ENCODE peak calls at places on chromosomes 12 and 14, in five cellular contexts. One of them, this sample, is unnamed.
A peak's percentile ranks its signal among the peaks of the same experiment; 100 is the strongest.

GRCh38 chr14:67391266-67391665 is 20.7 kb downstream of the PLEK2 start:
- DNase-seq in IMR-90: no peak
- DNase-seq in H9: no peak
- DNase-seq in mesenchymal stem cell: no peak
- DNase-seq in H1: no peak
- DNase-seq in this sample: no peak

GRCh38 chr14:67487937-67488893 is at the start of gene TMEM229B:
- DNase-seq in IMR-90: no peak
- DNase-seq in H9: no peak
- DNase-seq in mesenchymal stem cell: peak; percentile 17
- DNase-seq in H1: no peak
- DNase-seq in this sample: no peak

GRCh38 chr14:81450100-81450531 is 50.0 kb upstream of the STON2 start:
- DNase-seq in IMR-90: no peak
- DNase-seq in H9: peak; percentile 63
- DNase-seq in mesenchymal stem cell: no peak
- DNase-seq in H1: no peak
- DNase-seq in this sample: no peak

GRCh38 chr14:34676516-34677211 is 37.7 kb downstream of the CFL2 start:
- DNase-seq in IMR-90: no peak
- DNase-seq in H9: no peak
- DNase-seq in mesenchymal stem cell: no peak
- DNase-seq in H1: no peak
- DNase-seq in this sample: no peak

GRCh38 chr14:24285351-24285750 is 14.0 kb upstream of the RABGGTA start:
- DNase-seq in IMR-90: no peak
- DNase-seq in H9: no peak
- DNase-seq in mesenchymal stem cell: no peak
- DNase-seq in H1: no peak
- DNase-seq in this sample: no peak

GRCh38 chr12:95661360-95661759 is 110.1 kb upstream of the USP44 start:
- DNase-seq in IMR-90: no peak
- DNase-seq in H9: no peak
- DNase-seq in mesenchymal stem cell: no peak
- DNase-seq in H1: no peak
- DNase-seq in this sample: no peak

GRCh38 chr14:94162466-94162865 is 11.7 kb upstream of the PPP4R4 start:
- DNase-seq in IMR-90: no peak
- DNase-seq in H9: no peak
- DNase-seq in mesenchymal stem cell: no peak
- DNase-seq in H1: no peak
- DNase-seq in this sample: no peak

GRCh38 chr12:127284870-127285431 is 982.0 kb upstream of the TMEM132C start:
- DNase-seq in IMR-90: peak; percentile 81
- DNase-seq in H9: no peak
- DNase-seq in mesenchymal stem cell: peak; percentile 2
- DNase-seq in H1: no peak
- DNase-seq in this sample: no peak

GRCh38 chr12:96120359-96121100 is 73.6 kb upstream of the ELK3 start:
- DNase-seq in IMR-90: no peak
- DNase-seq in H9: peak; percentile 51
- DNase-seq in mesenchymal stem cell: peak; percentile 64
- DNase-seq in H1: no peak
- DNase-seq in this sample: no peak

GRCh38 chr12:114855678-114856077 is 171.7 kb upstream of the TBX3 start:
- DNase-seq in IMR-90: no peak
- DNase-seq in H9: no peak
- DNase-seq in mesenchymal stem cell: no peak
- DNase-seq in H1: no peak
- DNase-seq in this sample: no peak

GRCh38 chr12:97556201-97556824 is 93.7 kb downstream of the RMST start:
- DNase-seq in IMR-90: no peak
- DNase-seq in H9: no peak
- DNase-seq in mesenchymal stem cell: peak; percentile 88
- DNase-seq in H1: no peak
- DNase-seq in this sample: no peak

GRCh38 chr12:122366685-122367475 is 55.6 kb downstream of the CLIP1 start:
- DNase-seq in IMR-90: peak; percentile 90
- DNase-seq in H9: peak; percentile 66
- DNase-seq in mesenchymal stem cell: peak; percentile 96
- DNase-seq in H1: no peak
- DNase-seq in this sample: peak; percentile 14

GRCh38 chr14:63852271-63852816 is 460 bp upstream of the SYNE2 start:
- DNase-seq in IMR-90: peak; percentile 20
- DNase-seq in H9: no peak
- DNase-seq in mesenchymal stem cell: peak; percentile 50
- DNase-seq in H1: no peak
- DNase-seq in this sample: no peak

GRCh38 chr12:23399402-23399933 is 550.0 kb downstream of the SOX5 start:
- DNase-seq in IMR-90: no peak
- DNase-seq in H9: no peak
- DNase-seq in mesenchymal stem cell: no peak
- DNase-seq in H1: no peak
- DNase-seq in this sample: no peak
- H2BK15ac ChIP-seq in IMR-90: no peak overlapping the region
- H2BK15ac ChIP-seq in H9: no peak overlapping the region
- H2BK15ac ChIP-seq in mesenchymal stem cell: no peak overlapping the region
- H2BK15ac ChIP-seq in H1: no peak overlapping the region
- H2BK15ac ChIP-seq in this sample: no peak overlapping the region

GRCh38 chr12:51869931-51870330 is 18.0 kb upstream of the ANKRD33 start:
- DNase-seq in IMR-90: no peak
- DNase-seq in H9: no peak
- DNase-seq in mesenchymal stem cell: no peak
- DNase-seq in H1: no peak
- DNase-seq in this sample: no peak

GRCh38 chr12:51871126-51871525 is 16.8 kb upstream of the ANKRD33 start:
- DNase-seq in IMR-90: no peak
- DNase-seq in H9: no peak
- DNase-seq in mesenchymal stem cell: no peak
- DNase-seq in H1: no peak
- DNase-seq in this sample: no peak

GRCh38 chr12:51867796-51868428 is 19.4 kb upstream of the FIGNL2 start:
- DNase-seq in IMR-90: no peak
- DNase-seq in H9: no peak
- DNase-seq in mesenchymal stem cell: no peak
- DNase-seq in H1: no peak
- DNase-seq in this sample: no peak

GRCh38 chr12:51869490-51869865 is 18.4 kb upstream of the ANKRD33 start:
- DNase-seq in IMR-90: no peak
- DNase-seq in H9: no peak
- DNase-seq in mesenchymal stem cell: no peak
- DNase-seq in H1: no peak
- DNase-seq in this sample: no peak

GRCh38 chr12:51868821-51869489 is 18.9 kb upstream of the ANKRD33 start:
- DNase-seq in IMR-90: no peak
- DNase-seq in H9: no peak
- DNase-seq in mesenchymal stem cell: peak; percentile 26
- DNase-seq in H1: peak; percentile 70
- DNase-seq in this sample: no peak
- H4K91ac ChIP-seq in IMR-90: no peak overlapping the region
- H4K91ac ChIP-seq in H9: no peak overlapping the region
- H4K91ac ChIP-seq in mesenchymal stem cell: peak overlapping the region; percentile 60
- H4K91ac ChIP-seq in H1: peak overlapping the region; percentile 89
- H4K91ac ChIP-seq in this sample: no peak overlapping the region

DNA sequence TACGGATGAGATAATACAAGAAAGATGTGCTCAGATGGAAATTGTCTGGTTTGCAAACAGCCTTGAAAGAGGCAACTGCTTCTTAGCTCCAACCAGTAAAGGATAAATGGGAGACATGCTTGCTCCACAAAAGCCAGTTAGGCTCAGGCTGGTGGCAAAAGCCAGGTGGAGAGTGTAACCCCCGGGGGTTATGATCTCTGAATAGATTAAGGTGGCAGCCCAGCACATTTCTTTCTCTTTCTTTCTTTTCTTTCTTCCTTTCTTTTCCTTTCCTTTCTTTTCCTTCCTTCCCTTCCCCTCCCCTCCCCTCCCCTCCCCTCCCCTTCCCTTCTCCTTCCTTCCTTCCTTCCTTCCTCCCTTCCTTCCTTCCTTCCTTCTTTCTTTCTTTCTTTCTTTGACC is 138.0 kb downstream of the KIF26A start:
- DNase-seq in IMR-90: no peak
- DNase-seq in H9: no peak
- DNase-seq in mesenchymal stem cell: no peak
- DNase-seq in H1: no peak
- DNase-seq in this sample: no peak
- H2BK15ac ChIP-seq in IMR-90: no peak overlapping the region
- H2BK15ac ChIP-seq in H9: no peak overlapping the region
- H2BK15ac ChIP-seq in mesenchymal stem cell: no peak overlapping the region
- H2BK15ac ChIP-seq in H1: no peak overlapping the region
- H2BK15ac ChIP-seq in this sample: no peak overlapping the region

DNA sequence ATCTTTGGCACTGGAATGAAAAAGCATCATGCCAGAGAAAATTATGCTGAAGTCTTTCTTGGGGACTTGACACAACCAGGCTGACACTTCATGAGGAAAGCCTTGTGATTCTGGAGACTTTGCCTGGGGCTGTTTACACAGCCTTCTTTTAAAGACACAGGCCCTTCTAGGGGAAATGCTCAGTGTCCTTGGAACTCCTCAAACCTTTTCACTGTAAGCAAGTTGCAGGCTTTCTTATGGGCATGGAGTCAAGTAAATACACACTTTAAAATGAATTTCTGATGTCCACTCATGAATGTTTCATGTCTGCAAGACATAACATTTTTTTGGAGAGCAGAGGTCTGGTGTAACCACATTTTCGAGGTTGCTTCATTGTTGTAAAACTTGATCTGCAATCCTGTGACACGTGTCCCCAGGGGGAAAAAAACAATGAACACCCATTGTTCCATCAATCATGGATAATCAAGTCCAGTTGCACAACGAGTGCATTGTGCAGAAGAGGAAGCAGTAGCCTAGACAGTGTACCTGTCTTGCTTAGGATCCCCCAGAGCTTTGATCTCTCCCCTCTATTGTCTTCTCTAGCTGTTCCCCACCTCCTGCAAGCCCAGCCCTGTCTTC is 155.1 kb upstream of the PRICKLE1 start:
- DNase-seq in IMR-90: no peak
- DNase-seq in H9: no peak
- DNase-seq in mesenchymal stem cell: peak; percentile 56
- DNase-seq in H1: no peak
- DNase-seq in this sample: no peak
- H4K91ac ChIP-seq in IMR-90: no peak overlapping the region
- H4K91ac ChIP-seq in H9: no peak overlapping the region
- H4K91ac ChIP-seq in mesenchymal stem cell: no peak overlapping the region
- H4K91ac ChIP-seq in H1: no peak overlapping the region
- H4K91ac ChIP-seq in this sample: no peak overlapping the region

GRCh38 chr12:108317303-108318283 is 21.5 kb downstream of the CMKLR1 start:
- DNase-seq in IMR-90: no peak
- DNase-seq in H9: no peak
- DNase-seq in mesenchymal stem cell: no peak
- DNase-seq in H1: no peak
- DNase-seq in this sample: no peak
- H2BK15ac ChIP-seq in IMR-90: no peak overlapping the region
- H2BK15ac ChIP-seq in H9: no peak overlapping the region
- H2BK15ac ChIP-seq in mesenchymal stem cell: no peak overlapping the region
- H2BK15ac ChIP-seq in H1: peak overlapping the region; percentile 5
- H2BK15ac ChIP-seq in this sample: no peak overlapping the region

GRCh38 chr12:31324845-31325523 is 966 bp downstream of the SINHCAF start:
- DNase-seq in IMR-90: peak; percentile 49
- DNase-seq in H9: no peak
- DNase-seq in mesenchymal stem cell: peak; percentile 74
- DNase-seq in H1: no peak
- DNase-seq in this sample: peak; percentile 30

GRCh38 chr12:31325877-31326631 is at the start of gene SINHCAF:
- DNase-seq in IMR-90: peak; percentile 96
- DNase-seq in H9: peak; percentile 100
- DNase-seq in mesenchymal stem cell: peak; percentile 99
- DNase-seq in H1: peak; percentile 99
- DNase-seq in this sample: peak; percentile 100

GRCh38 chr12:31324116-31324844 is 1.7 kb downstream of the SINHCAF start:
- DNase-seq in IMR-90: peak; percentile 73
- DNase-seq in H9: peak; percentile 71
- DNase-seq in mesenchymal stem cell: peak; percentile 87
- DNase-seq in H1: peak; percentile 70
- DNase-seq in this sample: peak; percentile 50

GRCh38 chr12:31326689-31327659 is 1.0 kb upstream of the SINHCAF start:
- DNase-seq in IMR-90: no peak
- DNase-seq in H9: no peak
- DNase-seq in mesenchymal stem cell: peak; percentile 27
- DNase-seq in H1: no peak
- DNase-seq in this sample: peak; percentile 20

DNA sequence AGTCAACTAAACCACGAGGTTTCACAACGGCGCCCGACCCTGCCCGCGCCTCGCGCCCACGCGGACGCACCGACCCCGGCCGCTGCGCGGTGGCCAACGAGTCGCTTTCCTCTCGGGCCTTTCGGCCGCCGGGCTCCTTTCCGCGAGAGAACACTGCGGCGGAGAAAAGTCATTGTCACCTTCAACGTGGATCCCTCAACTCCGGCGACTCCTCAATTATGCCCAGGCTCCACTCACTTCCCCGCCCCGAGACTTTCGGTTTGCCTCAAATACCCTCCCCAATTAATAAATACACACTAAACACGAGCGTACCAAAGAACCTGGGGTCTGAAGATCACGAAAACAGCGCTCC is 450 bp downstream of the SINHCAF start:
- DNase-seq in IMR-90: no peak
- DNase-seq in H9: no peak
- DNase-seq in mesenchymal stem cell: no peak
- DNase-seq in H1: no peak
- DNase-seq in this sample: no peak
- H4K91ac ChIP-seq in IMR-90: peak overlapping the region; percentile 88
- H4K91ac ChIP-seq in H9: peak overlapping the region; percentile 99
- H4K91ac ChIP-seq in mesenchymal stem cell: peak overlapping the region; percentile 57
- H4K91ac ChIP-seq in H1: peak overlapping the region; percentile 96
- H4K91ac ChIP-seq in this sample: no peak overlapping the region

DNA sequence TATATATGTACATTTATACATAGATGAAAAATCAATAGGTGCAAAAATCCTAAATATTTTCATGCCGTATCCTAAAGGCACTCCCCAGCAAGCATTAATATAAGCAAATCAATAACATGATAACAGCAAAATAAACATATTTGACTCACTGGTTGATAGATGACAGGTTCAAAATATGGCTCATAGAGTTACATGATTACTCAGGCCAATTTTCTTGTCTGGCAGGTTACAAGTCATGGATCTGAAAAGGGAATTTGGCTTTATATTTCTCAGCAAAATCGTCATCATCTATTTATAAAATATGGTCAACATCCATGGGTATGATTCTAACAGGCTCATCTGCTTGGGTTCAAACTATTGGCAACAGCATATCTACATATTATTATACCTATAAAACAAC is 34.9 kb upstream of the SYT1 start:
- DNase-seq in IMR-90: no peak
- DNase-seq in H9: no peak
- DNase-seq in mesenchymal stem cell: no peak
- DNase-seq in H1: no peak
- DNase-seq in this sample: no peak
- H2BK15ac ChIP-seq in IMR-90: no peak overlapping the region
- H2BK15ac ChIP-seq in H9: no peak overlapping the region
- H2BK15ac ChIP-seq in mesenchymal stem cell: no peak overlapping the region
- H2BK15ac ChIP-seq in H1: no peak overlapping the region
- H2BK15ac ChIP-seq in this sample: no peak overlapping the region

This sample was measured in neuronal stem cell.